ENCODE peak calls at places on chromosomes 7 and 10, in six cellular contexts. U is transverse colon, Z is HepG2, L is esophagus squamous epithelium, K is Peyer's patch, X is GM12878. T is an unnamed sample.
A peak's percentile ranks its signal among the peaks of the same experiment; 100 is the strongest.

GRCh38 chr7:25037325-25037724 is 57.3 kb upstream of the OSBPL3 start:
- DNase-seq in K (no peak), L (no peak), X (no peak), U (no peak), Z (no peak), T (no peak)

GRCh38 chr7:129864042-129864441 is 88.7 kb downstream of the UBE2H start:
- DNase-seq in L (no peak), X (no peak), K (no peak), U (no peak), Z (no peak), T (peak; percentile 60)

GRCh38 chr10:124114696-124115095 is 21.3 kb upstream of the CHST15 start:
- DNase-seq in U (no peak), L (no peak), Z (no peak), K (no peak), X (no peak), T (no peak)

GRCh38 chr7:72112530-72112929 is 299.6 kb downstream of the CALN1 start:
- DNase-seq in K (no peak), X (no peak), L (no peak), U (no peak), Z (no peak), T (no peak)

GRCh38 chr7:82521906-82522445 is 78.4 kb upstream of the CACNA2D1 start:
- DNase-seq in L (no peak), Z (no peak), K (no peak), U (no peak), X (no peak), T (no peak)

GRCh38 chr7:79598351-79598750 is 144.9 kb upstream of the MAGI2 start:
- DNase-seq in Z (no peak), U (no peak), L (no peak), X (no peak), K (no peak), T (no peak)

GRCh38 chr7:82164813-82165212 is 278.8 kb downstream of the CACNA2D1 start:
- DNase-seq in Z (no peak), K (no peak), X (no peak), U (no peak), L (no peak), T (peak; percentile 29)

GRCh38 chr10:58178811-58179210 is 88.9 kb downstream of the IPMK start:
- DNase-seq in K (no peak), L (no peak), Z (no peak), U (no peak), X (no peak), T (no peak)

GRCh38 chr10:119502214-119502613 is 40.3 kb downstream of the RGS10 start:
- DNase-seq in U (peak; percentile 57), K (peak; percentile 87), L (no peak), Z (no peak), X (no peak), T (no peak)

GRCh38 chr7:13291010-13291409 is 603.6 kb downstream of the ARL4A start:
- DNase-seq in L (no peak), X (no peak), K (no peak), Z (no peak), U (no peak), T (no peak)

GRCh38 chr7:149670288-149670687 is 103.1 kb downstream of the ZNF467 start:
- DNase-seq in K (no peak), U (peak; percentile 16), Z (no peak), L (no peak), X (no peak), T (peak; percentile 52)

GRCh38 chr7:116802784-116803183 is 59.6 kb upstream of the CAPZA2 start:
- DNase-seq in X (no peak), L (no peak), U (peak; percentile 32), Z (peak; percentile 56), K (no peak), T (no peak)

GRCh38 chr7:101087334-101088068 is 2.2 kb downstream of the TRIM56 start:
- DNase-seq in K (no peak), X (no peak), U (no peak), L (no peak), Z (no peak), T (no peak)

GRCh38 chr10:71927669-71928592 is 36.3 kb upstream of the CHST3 start:
- DNase-seq in K (no peak), Z (peak; percentile 77), X (no peak), L (no peak), U (no peak), T (no peak)

GRCh38 chr10:109882251-109883057 is 40.9 kb downstream of the XPNPEP1 start:
- DNase-seq in U (no peak), X (no peak), Z (no peak), K (no peak), L (no peak), T (no peak)

GRCh38 chr10:88401671-88402347 is 181.3 kb downstream of the RNLS start:
- DNase-seq in L (no peak), U (no peak), Z (no peak), X (no peak), K (no peak), T (no peak)

GRCh38 chr10:119663866-119664698 is 12.9 kb downstream of the BAG3 start:
- DNase-seq in Z (no peak), X (no peak), U (peak; percentile 23), L (no peak), K (peak; percentile 56), T (no peak)

GRCh38 chr7:66204822-66205735 is at the start of gene TPST1:
- DNase-seq in L (peak; percentile 21), K (peak; percentile 90), X (peak; percentile 73), Z (peak; percentile 89), U (peak; percentile 85), T (peak; percentile 89)

GRCh38 chr10:118741994-118742393 is 12.8 kb downstream of the CACUL1 start:
- DNase-seq in Z (no peak), X (no peak), L (no peak), U (no peak), K (no peak), T (no peak)

GRCh38 chr10:72310241-72310633 is 36.5 kb downstream of the DDIT4 start:
- DNase-seq in L (no peak), X (no peak), K (no peak), Z (no peak), U (no peak), T (no peak)

GRCh38 chr7:112290065-112290464 is 83.6 kb downstream of the ZNF277 start:
- DNase-seq in Z (no peak), U (no peak), K (no peak), X (no peak), L (no peak), T (no peak)

GRCh38 chr10:78817361-78817760 is 251.4 kb upstream of the ZMIZ1 start:
- DNase-seq in U (no peak), L (no peak), K (no peak), X (no peak), Z (no peak), T (no peak)

GRCh38 chr10:112404612-112405011 is 30.7 kb downstream of the ACSL5 start:
- DNase-seq in U (no peak), K (no peak), X (no peak), Z (no peak), L (no peak), T (no peak)

DNA sequence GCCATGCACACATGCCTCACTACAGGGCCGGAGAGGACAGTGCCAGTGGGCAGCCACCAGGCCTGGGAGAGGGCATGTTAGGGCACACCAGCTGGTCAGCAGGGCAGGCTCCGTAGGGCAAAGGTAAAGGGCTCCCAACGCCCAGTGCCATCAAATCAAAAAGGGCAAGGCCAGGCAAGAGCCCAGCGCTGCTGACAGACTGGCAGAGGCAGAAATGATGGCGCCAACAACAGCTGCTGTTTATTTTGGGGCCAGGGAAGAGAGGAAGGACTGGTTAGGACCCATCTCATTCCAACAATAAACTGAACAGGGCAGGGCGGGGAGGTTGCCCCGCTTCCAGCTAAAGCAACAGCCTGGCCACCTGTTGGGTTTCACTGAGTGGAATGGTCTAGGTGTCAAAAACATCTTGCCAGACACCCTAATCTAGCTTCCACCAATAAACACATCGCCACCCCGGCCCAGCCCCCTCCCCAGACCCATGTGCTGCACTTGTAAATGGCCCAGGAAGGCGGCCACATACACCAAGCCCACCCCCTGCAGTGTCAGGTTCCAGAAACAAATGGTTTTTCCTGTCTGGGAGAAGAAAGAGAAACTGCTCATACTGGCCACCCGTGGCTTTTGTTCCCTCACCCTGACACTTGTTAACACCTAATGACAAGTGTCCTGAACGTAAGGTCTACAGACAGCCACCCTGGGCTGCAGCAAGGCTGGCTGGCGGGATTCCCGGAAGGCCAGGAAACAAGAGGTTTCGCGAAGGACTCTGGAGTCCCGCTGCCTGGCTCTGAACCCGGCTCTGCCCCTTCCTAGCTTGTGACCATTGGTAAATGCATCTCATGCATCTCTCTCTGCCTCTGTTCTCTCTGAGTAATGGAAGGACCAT is 15.3 kb downstream of the SH3PXD2A start:
- DNase-seq in U (peak; percentile 57), L (no peak), K (no peak), Z (no peak), X (no peak), T (peak; percentile 89)
- H3K4me1 ChIP-seq in U (peaks cover 31% of the 10 kb centered on the region), L (peaks cover 91% of the 10 kb centered on the region), K (peaks cover 5% of the 10 kb centered on the region), Z (peaks cover 96% of the 10 kb centered on the region), X (no peaks in the 10 kb centered on the region), T (peaks cover 45% of the 10 kb centered on the region)

GRCh38 chr7:47484457-47484856 is 97.5 kb downstream of the TNS3 start:
- DNase-seq in Z (no peak), K (no peak), L (no peak), U (no peak), X (no peak), T (no peak)

GRCh38 chr7:47484923-47485639 is 96.8 kb downstream of the TNS3 start:
- DNase-seq in U (no peak), Z (no peak), L (no peak), K (no peak), X (no peak), T (no peak)

GRCh38 chr7:47485640-47486435 is 96.1 kb downstream of the TNS3 start:
- DNase-seq in K (peak; percentile 85), L (no peak), U (peak; percentile 68), X (no peak), Z (no peak), T (no peak)

GRCh38 chr7:47482013-47482761 is 99.7 kb downstream of the TNS3 start:
- DNase-seq in U (no peak), X (no peak), K (peak; percentile 67), L (no peak), Z (no peak), T (peak; percentile 83)

DNA sequence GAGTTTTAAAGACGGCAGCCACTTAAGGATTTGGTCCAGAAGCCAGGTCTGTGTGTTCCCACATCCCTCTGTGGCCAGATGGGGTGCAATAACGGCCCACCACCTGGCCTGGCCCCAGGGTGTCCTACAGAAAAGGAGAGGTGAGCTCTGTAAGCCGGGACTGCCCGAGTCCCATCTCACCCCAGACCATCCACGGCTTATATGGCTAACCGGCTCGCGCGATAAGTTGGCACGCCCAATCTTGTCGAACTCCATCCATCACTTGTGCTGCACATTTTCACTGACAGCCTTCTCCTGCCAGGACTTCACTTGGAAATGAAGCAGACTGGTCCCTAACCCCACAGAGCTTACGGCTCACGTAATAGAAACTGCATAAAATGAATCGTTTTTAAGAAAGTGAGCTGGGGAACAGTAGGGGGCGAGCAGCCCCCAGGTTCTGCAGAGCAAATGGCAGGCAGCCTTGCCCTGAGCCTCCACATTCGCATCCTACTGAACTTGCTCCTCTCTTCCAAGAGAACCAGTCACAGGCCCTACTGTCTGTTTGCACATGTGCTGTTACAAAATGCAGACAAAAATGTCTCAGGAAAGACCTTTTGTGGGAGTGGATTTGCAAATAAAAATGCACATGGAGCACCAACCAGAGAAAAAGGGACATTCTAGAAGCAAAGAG is 98.2 kb downstream of the TNS3 start:
- DNase-seq in Z (peak; percentile 36), K (no peak), L (no peak), X (no peak), U (no peak), T (no peak)
- TF ChIP-seq CTCF in Z (peak; percentile 51), K (no peak), L (no peak), X (no peak), U (no peak), T (no peak)

GRCh38 chr10:97400665-97401454 is at the start of gene RRP12:
- DNase-seq in Z (peak; percentile 99), U (peak; percentile 90), K (peak; percentile 96), L (peak; percentile 73), X (peak; percentile 93), T (peak; percentile 71)
- TF ChIP-seq POLR2A in Z (peak; percentile 81), U (peak; percentile 68), K (peak; percentile 37), L (no peak), X (peak; percentile 77), T (no peak)

GRCh38 chr10:80506836-80507483 is 30.7 kb upstream of the SH2D4B start:
- DNase-seq in Z (no peak), U (no peak), X (no peak), L (no peak), K (peak; percentile 42), T (no peak)
- H3K4me1 ChIP-seq in Z (peaks cover 57% of the 10 kb centered on the region), U (peaks cover 17% of the 10 kb centered on the region), X (peaks cover 5% of the 10 kb centered on the region), L (peaks cover 90% of the 10 kb centered on the region), K (peaks cover 28% of the 10 kb centered on the region), T (peaks cover 64% of the 10 kb centered on the region)

T was measured in heart left ventricle.